ENCODE peak calls at places on chromosomes 13 and 19, in six cellular contexts. N, V, M, D, X and R are unnamed samples.

GRCh38 chr13:51862965-51863364 is 1.2 kb downstream of the CCDC70 start:
- DNase-seq in N (no peak), V (no peak), M (no peak), D (no peak), X (no peak), R (no peak)

GRCh38 chr13:42600943-42601342 is 27.0 kb downstream of the TNFSF11 start:
- DNase-seq in N (no peak), V (no peak), M (no peak), D (no peak), X (peak; percentile 9), R (no peak)

GRCh38 chr13:99015606-99016520 is 38.0 kb upstream of the DOCK9 start:
- DNase-seq in N (no peak), V (no peak), M (no peak), D (no peak), X (no peak), R (no peak)

GRCh38 chr13:110097013-110097412 is 209.9 kb downstream of the COL4A1 start:
- DNase-seq in N (no peak), V (no peak), M (no peak), D (no peak), X (no peak), R (no peak)

GRCh38 chr19:33134571-33135041 is 2.7 kb downstream of the WDR88 start:
- DNase-seq in N (no peak), V (peak; percentile 67), M (peak; percentile 56), D (no peak), X (no peak), R (no peak)

GRCh38 chr19:13796301-13797057 is 1.2 kb downstream of the ZSWIM4 start:
- DNase-seq in N (peak; percentile 70), V (no peak), M (peak; percentile 62), D (no peak), X (peak; percentile 97), R (peak; percentile 77)

GRCh38 chr13:20942938-20943518 is 40.5 kb upstream of the XPO4 start:
- DNase-seq in N (no peak), V (no peak), M (no peak), D (no peak), X (no peak), R (no peak)

GRCh38 chr19:18291019-18291524 is 9.7 kb upstream of the JUND start:
- DNase-seq in N (peak; percentile 50), V (no peak), M (no peak), D (no peak), X (no peak), R (no peak)

GRCh38 chr13:40403509-40404241 is 262.8 kb downstream of the FOXO1 start:
- DNase-seq in N (no peak), V (no peak), M (no peak), D (no peak), X (no peak), R (no peak)

GRCh38 chr19:5913739-5914357 is at the start of gene CAPS:
- DNase-seq in N (peak; percentile 59), V (no peak), M (no peak), D (no peak), X (peak; percentile 64), R (no peak)

GRCh38 chr13:27549406-27549981 is 70.8 kb downstream of the LNX2 start:
- DNase-seq in N (no peak), V (no peak), M (no peak), D (no peak), X (peak; percentile 11), R (no peak)

GRCh38 chr13:77511552-77511951 is 24.0 kb upstream of the SCEL start:
- DNase-seq in N (no peak), V (no peak), M (no peak), D (no peak), X (peak; percentile 66), R (no peak)

GRCh38 chr19:35862528-35862927 is 5.8 kb downstream of the KIRREL2 start:
- DNase-seq in N (no peak), V (no peak), M (no peak), D (no peak), X (no peak), R (no peak)

GRCh38 chr19:3361384-3362216 is 4.8 kb upstream of the NFIC start:
- DNase-seq in N (no peak), V (no peak), M (no peak), D (no peak), X (no peak), R (no peak)

GRCh38 chr13:91154553-91154952 is 192.9 kb upstream of the MIR17HG start:
- DNase-seq in N (no peak), V (no peak), M (no peak), D (no peak), X (peak; percentile 66), R (no peak)

GRCh38 chr13:51336746-51337145 is 2.7 kb upstream of the SERPINE3 start:
- DNase-seq in N (no peak), V (no peak), M (no peak), D (no peak), X (no peak), R (no peak)

GRCh38 chr13:110699148-110700145 is 6.5 kb downstream of the CARS2 start:
- DNase-seq in N (no peak), V (no peak), M (no peak), D (no peak), X (no peak), R (no peak)

GRCh38 chr13:50989476-50989875 is 79.9 kb downstream of the RNASEH2B start:
- DNase-seq in N (no peak), V (no peak), M (no peak), D (peak; percentile 49), X (peak; percentile 13), R (no peak)

GRCh38 chr13:109749365-109749764 is 37.0 kb downstream of the IRS2 start:
- DNase-seq in N (no peak), V (no peak), M (no peak), D (no peak), X (no peak), R (no peak)

GRCh38 chr13:90592943-90593342 is 754.5 kb upstream of the MIR17HG start:
- DNase-seq in N (no peak), V (no peak), M (no peak), D (no peak), X (no peak), R (no peak)

GRCh38 chr13:99382428-99383133 is 75.4 kb upstream of the GPR183 start:
- DNase-seq in N (no peak), V (peak; percentile 74), M (peak; percentile 37), D (no peak), X (no peak), R (no peak)

GRCh38 chr13:32849369-32849768 is 166.9 kb upstream of the KL start:
- DNase-seq in N (no peak), V (no peak), M (peak; percentile 23), D (no peak), X (no peak), R (no peak)

GRCh38 chr19:44718441-44719261 is 19.7 kb downstream of the CEACAM16 start:
- DNase-seq in N (peak; percentile 75), V (no peak), M (peak; percentile 74), D (peak; percentile 93), X (peak; percentile 73), R (peak; percentile 36)

GRCh38 chr13:36131215-36131930 is at the start of gene DCLK1:
- DNase-seq in N (peak; percentile 79), V (no peak), M (peak; percentile 77), D (peak; percentile 63), X (peak; percentile 43), R (no peak)

GRCh38 chr19:35142531-35143230 is 374 bp upstream of the FXYD7 start:
- DNase-seq in N (peak; percentile 63), V (peak; percentile 88), M (peak; percentile 86), D (peak; percentile 75), X (no peak), R (no peak)

GRCh38 chr13:93861818-93862217 is 617.7 kb downstream of the DCT start:
- DNase-seq in N (no peak), V (no peak), M (no peak), D (peak; percentile 8), X (peak; percentile 94), R (no peak)

DNA sequence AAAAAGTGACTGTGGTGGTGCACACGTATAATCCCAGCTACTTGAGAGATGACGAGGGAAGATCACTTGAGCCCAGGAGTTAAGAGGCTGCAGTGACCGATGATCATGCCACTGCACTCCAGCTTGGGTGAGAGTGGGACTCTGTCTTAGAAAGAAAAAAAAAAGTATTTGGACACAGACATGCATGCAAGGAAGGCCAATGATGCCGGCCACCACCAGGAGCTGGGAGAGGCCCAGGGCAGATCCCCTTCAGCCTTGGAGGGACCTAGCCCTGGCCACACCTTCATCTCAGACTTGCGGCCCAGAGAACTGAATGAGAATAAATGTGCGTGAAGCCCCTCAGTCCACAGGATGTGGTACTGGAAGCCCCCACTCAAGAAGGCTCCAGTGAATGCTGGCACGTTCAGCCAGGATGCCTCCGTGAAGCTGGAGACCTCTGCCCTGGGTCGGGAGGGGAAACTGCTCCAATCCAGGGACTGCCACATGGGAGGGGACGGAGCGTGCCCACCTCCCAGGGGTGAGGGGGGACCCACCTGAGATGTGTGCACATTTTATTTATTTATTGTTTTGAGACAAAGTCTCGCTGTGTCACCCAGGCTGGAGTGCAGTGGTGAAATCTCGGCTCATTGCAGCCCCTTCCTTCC is 14.6 kb downstream of the TNFAIP8L1 start:
- DNase-seq in N (no peak), V (no peak), M (no peak), D (no peak), X (no peak), R (no peak)
- H3K27ac ChIP-seq in N (no peak overlapping the region), V (no peak overlapping the region), M (no peak overlapping the region), D (peak overlapping the region; percentile 31), X (no peak overlapping the region), R (no peak overlapping the region)

DNA sequence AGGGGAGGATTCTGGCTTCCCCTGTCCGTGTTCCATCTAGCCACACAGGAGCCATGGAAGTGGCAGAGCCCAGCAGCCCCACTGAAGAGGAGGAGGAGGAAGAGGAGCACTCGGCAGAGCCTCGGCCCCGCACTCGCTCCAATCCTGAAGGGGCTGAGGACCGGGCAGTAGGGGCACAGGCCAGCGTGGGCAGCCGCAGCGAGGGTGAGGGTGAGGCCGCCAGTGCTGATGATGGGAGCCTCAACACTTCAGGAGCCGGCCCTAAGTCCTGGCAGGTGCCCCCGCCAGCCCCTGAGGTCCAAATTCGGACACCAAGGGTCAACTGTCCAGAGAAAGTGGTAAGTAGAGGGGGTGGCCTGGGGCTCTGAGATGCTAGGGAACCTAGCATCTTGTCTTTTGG is 1.5 kb downstream of the BABAM1 start:
- DNase-seq in N (no peak), V (no peak), M (no peak), D (no peak), X (no peak), R (no peak)
- H3K4me3 ChIP-seq in N (no peak overlapping the region), V (no peak overlapping the region), M (no peak overlapping the region), D (no peak overlapping the region), X (no peak overlapping the region), R (no peak overlapping the region)

GRCh38 chr19:2045501-2046045 is 5.5 kb downstream of the MKNK2 start:
- DNase-seq in N (peak; percentile 58), V (no peak), M (peak; percentile 43), D (no peak), X (no peak), R (no peak)
- H3K36me3 ChIP-seq in N (peaks cover 8% of the 10 kb centered on the region), V (peaks cover 17% of the 10 kb centered on the region), M (peaks cover 24% of the 10 kb centered on the region), D (no peaks in the 10 kb centered on the region), X (peaks cover 43% of the 10 kb centered on the region), R (peaks cover 40% of the 10 kb centered on the region)

DNA sequence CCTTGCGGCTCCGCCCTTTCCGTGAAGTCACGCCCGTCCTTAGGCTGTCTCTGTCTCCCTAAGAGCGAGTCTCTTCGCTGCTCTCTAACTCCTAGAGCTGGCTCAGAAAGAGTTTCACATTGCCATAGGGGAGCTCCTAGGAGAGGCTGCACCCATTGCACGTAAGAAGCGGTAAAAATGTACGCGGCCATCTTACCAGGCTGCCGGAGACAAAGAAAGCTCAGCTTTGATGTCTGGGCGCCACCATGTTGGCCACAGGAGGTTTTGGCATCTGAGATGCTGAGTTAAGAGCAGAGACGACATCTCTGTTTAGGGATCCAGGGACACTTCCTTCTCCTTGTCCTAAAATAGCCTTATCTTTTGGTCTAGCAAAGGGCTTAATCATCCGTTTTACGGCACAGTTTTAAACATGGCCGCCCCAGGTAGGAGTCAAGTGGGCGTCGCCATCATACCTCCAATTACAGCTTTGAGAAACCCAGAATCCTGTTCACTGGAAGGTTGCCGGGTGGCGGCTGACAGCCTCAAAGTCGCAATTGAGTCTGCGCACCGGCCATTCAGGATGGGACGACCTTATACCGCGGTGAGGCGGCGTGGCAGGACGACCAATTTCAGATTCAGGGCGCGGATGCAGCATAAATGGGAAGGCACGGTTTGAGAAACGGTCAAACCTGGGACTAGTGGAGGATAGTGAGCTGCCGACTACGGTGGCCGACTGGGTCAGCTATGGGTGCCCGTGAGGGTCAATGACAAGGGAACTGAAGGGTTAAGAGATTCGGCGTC is at the start of gene ZNF793:
- DNase-seq in N (peak; percentile 84), V (peak; percentile 85), M (peak; percentile 95), D (peak; percentile 90), X (peak; percentile 89), R (peak; percentile 45)
- H3K27ac ChIP-seq in N (peak within 1 kb of the TSS; percentile 93), V (peak within 1 kb of the TSS; percentile 97), M (peak within 1 kb of the TSS; percentile 98), D (peak within 1 kb of the TSS; percentile 96), X (peak within 1 kb of the TSS; percentile 82), R (peak within 1 kb of the TSS; percentile 82)